ENCODE peak calls at places on chromosomes 12 and 14, in nine cellular contexts. F is ureter; C is RWPE2; V is globus pallidus; O is NCI-H69; J is activated CD8-positive, alpha-beta memory T cell treated with anti-CD3 and anti-CD28 coated beads for 48 hours; M is D341Med; Z is AG04450; H is psoas muscle. E is an unnamed sample.

GRCh38 chr14:32201196-32201815 is 539 bp upstream of the RNU6-7 start:
- DNase-seq in V (peak), F (peak), C (peak), Z (no peak), H (peak), O (peak), M (peak), J (peak), E (peak)

GRCh38 chr14:61218157-61218556 is 63.0 kb downstream of the TMEM30B start:
- DNase-seq in F (no peak), Z (no peak), C (no peak), V (no peak), M (no peak), J (no peak), H (no peak), O (peak), E (no peak)

GRCh38 chr12:116454950-116455447 is 104.2 kb upstream of the MAP1LC3B2 start:
- DNase-seq in V (no peak), H (no peak), M (no peak), C (peak), F (no peak), O (no peak), Z (peak), J (no peak), E (no peak)

GRCh38 chr12:66188584-66189475 is at the start of gene IRAK3:
- DNase-seq in J (peak), V (peak), H (peak), O (peak), M (peak), C (no peak), Z (no peak), F (peak), E (peak)

GRCh38 chr12:53703746-53704145 is 23.5 kb downstream of the CALCOCO1 start:
- DNase-seq in O (no peak), M (no peak), V (no peak), J (no peak), F (no peak), C (no peak), Z (no peak), H (no peak), E (no peak)

GRCh38 chr12:130764475-130765185 is 48.5 kb upstream of the RIMBP2 start:
- DNase-seq in C (no peak), H (no peak), F (no peak), J (peak), O (peak), M (no peak), Z (no peak), V (no peak), E (peak)

GRCh38 chr12:49777800-49778748 is 36.7 kb downstream of the TMBIM6 start:
- DNase-seq in F (no peak), Z (no peak), O (peak), M (peak), J (peak), H (no peak), C (no peak), V (no peak), E (peak)

GRCh38 chr12:132419612-132420237 is 70.2 kb upstream of the FBRSL1 start:
- DNase-seq in J (no peak), O (no peak), V (peak), M (no peak), Z (no peak), C (no peak), F (no peak), H (no peak), E (peak)

GRCh38 chr12:43736921-43737440 is 21.6 kb downstream of the PUS7L start:
- DNase-seq in F (no peak), C (no peak), H (no peak), V (no peak), Z (no peak), J (no peak), M (no peak), O (no peak), E (no peak)

GRCh38 chr14:93219103-93219726 is 12.2 kb downstream of the UBR7 start:
- DNase-seq in C (no peak), J (no peak), M (peak), F (no peak), Z (no peak), H (no peak), V (peak), O (peak), E (peak)

GRCh38 chr14:50860478-50861086 is 11.3 kb upstream of the ABHD12B start:
- DNase-seq in Z (peak), J (peak), V (peak), M (peak), H (peak), C (no peak), F (peak), O (peak), E (peak)

GRCh38 chr14:85401396-85401795 is 128.5 kb upstream of the FLRT2 start:
- DNase-seq in C (no peak), V (no peak), J (no peak), H (no peak), O (peak), F (no peak), Z (no peak), M (no peak), E (no peak)

GRCh38 chr12:77796775-77797174 is 33.9 kb upstream of the NAV3 start:
- DNase-seq in H (no peak), J (no peak), M (no peak), V (no peak), Z (peak), F (no peak), O (no peak), C (no peak), E (no peak)

GRCh38 chr12:47731723-47732122 is 6.4 kb upstream of the ENDOU start:
- DNase-seq in V (no peak), F (no peak), H (no peak), J (no peak), Z (no peak), M (no peak), C (no peak), O (peak), E (no peak)

GRCh38 chr12:27244680-27245005 is 557 bp downstream of the STK38L start:
- DNase-seq in O (peak), H (no peak), F (no peak), Z (no peak), J (no peak), C (no peak), V (no peak), M (no peak), E (no peak)

GRCh38 chr14:105486974-105487448 is 325 bp downstream of the CRIP1 start:
- DNase-seq in O (peak), Z (no peak), M (no peak), H (peak), C (no peak), J (no peak), V (no peak), F (peak), E (peak)

GRCh38 chr12:107912421-107913004 is 138.0 kb downstream of the ASCL4 start:
- DNase-seq in F (no peak), Z (no peak), M (peak), O (peak), H (peak), C (no peak), V (peak), J (peak), E (peak)

GRCh38 chr12:121490401-121491257 is 90.2 kb downstream of the KDM2B start:
- DNase-seq in V (no peak), H (no peak), O (peak), Z (no peak), J (no peak), F (no peak), M (no peak), C (no peak), E (no peak)

GRCh38 chr12:34289431-34290190 is 267.3 kb downstream of the ALG10 start:
- DNase-seq in H (peak), C (peak), J (no peak), M (no peak), V (no peak), O (no peak), Z (no peak), F (no peak), E (no peak)

GRCh38 chr12:78185109-78185508 is 354.4 kb downstream of the NAV3 start:
- DNase-seq in O (no peak), M (no peak), Z (no peak), F (no peak), H (no peak), V (no peak), C (no peak), J (no peak), E (no peak)

GRCh38 chr14:23177181-23177580 is 6.3 kb downstream of the SLC7A8 start:
- DNase-seq in V (no peak), J (no peak), F (no peak), M (no peak), Z (no peak), C (no peak), H (no peak), O (peak), E (no peak)

GRCh38 chr14:87698496-87698895 is 294.5 kb downstream of the GALC start:
- DNase-seq in V (no peak), F (no peak), C (no peak), H (no peak), J (no peak), Z (no peak), M (no peak), O (peak), E (no peak)

GRCh38 chr12:27462151-27462694 is 15.7 kb downstream of the SMCO2 start:
- DNase-seq in F (no peak), H (no peak), J (no peak), O (no peak), Z (peak), C (no peak), V (no peak), M (no peak), E (no peak)

GRCh38 chr12:115813256-115813655 is 464.2 kb downstream of the MED13L start:
- DNase-seq in O (no peak), Z (no peak), C (no peak), J (no peak), F (no peak), V (no peak), M (no peak), H (no peak), E (no peak)

GRCh38 chr14:99603471-99603933 is 505 bp downstream of the CCDC85C start:
- DNase-seq in J (peak), O (peak), M (peak), F (no peak), C (no peak), H (no peak), Z (no peak), V (no peak), E (peak)

GRCh38 chr14:58922211-58922940 is 266.1 kb upstream of the DAAM1 start:
- DNase-seq in Z (no peak), F (no peak), M (no peak), V (no peak), C (no peak), J (no peak), O (no peak), H (no peak), E (no peak)

GRCh38 chr12:46675736-46676135 is 150.1 kb downstream of the SLC38A4 start:
- DNase-seq in C (no peak), O (peak), H (no peak), F (no peak), V (no peak), Z (no peak), J (no peak), M (peak), E (no peak)

E was measured in NCI-H345.